ENCODE peak calls at places on chromosome 11, in five cellular contexts. X is head of caudate nucleus; Q is CD4-positive, alpha-beta T cell; W is stromal cell of bone marrow; N is cardiac muscle cell. J is an unnamed sample.

GRCh38 chr11:12968836-12969235 is 40.3 kb upstream of the RASSF10 start:
- DNase-seq in X (no peak), Q (no peak), N (no peak), W (no peak), J (no peak)

GRCh38 chr11:134559617-134559992 is 147.6 kb upstream of the B3GAT1 start:
- DNase-seq in N (no peak), W (no peak), Q (no peak), X (no peak), J (no peak)

GRCh38 chr11:46489668-46490560 is 98.3 kb upstream of the CHRM4 start:
- DNase-seq in Q (peak), X (peak), W (no peak), N (peak), J (no peak)

GRCh38 chr11:18259259-18259658 is 6.8 kb upstream of the SAA1 start:
- DNase-seq in N (no peak), X (no peak), W (no peak), Q (no peak), J (no peak)

GRCh38 chr11:126360049-126360446 is 4.6 kb downstream of the ST3GAL4 start:
- DNase-seq in N (no peak), X (no peak), Q (no peak), W (no peak), J (no peak)

GRCh38 chr11:2781413-2782274 is 81.8 kb upstream of the KCNQ1OT1 start:
- DNase-seq in Q (no peak), W (no peak), N (no peak), X (peak), J (no peak)

GRCh38 chr11:10405858-10406592 is 49.0 kb upstream of the AMPD3 start:
- DNase-seq in Q (peak), W (peak), N (peak), X (peak), J (no peak)

GRCh38 chr11:57491371-57492061 is 24.0 kb downstream of the SLC43A1 start:
- DNase-seq in N (peak), X (no peak), W (no peak), Q (no peak), J (no peak)

GRCh38 chr11:45900916-45901617 is 6.0 kb downstream of the FREY1 start:
- DNase-seq in N (no peak), X (peak), Q (no peak), W (no peak), J (no peak)

J was measured in esophagus squamous epithelium.